ENCODE peak calls at places on chromosomes 3 and 15, in ten cellular contexts. One of them, this sample, is unnamed. For H3K27me3, the result is how much of the 10 kb centered on the place peaks cover.

GRCh38 chr15:25838191-25838870 is 24.8 kb downstream of the ATP10A start:
- DNase-seq in psoas muscle: no peak
- DNase-seq in right atrium auricular region: no peak
- DNase-seq in naive thymus-derived CD4-positive, alpha-beta T cell: no peak
- DNase-seq in spleen: no peak
- DNase-seq in endothelial cell of umbilical vein: no peak
- DNase-seq in iPS DF 6.9: no peak
- DNase-seq in CD8-positive, alpha-beta T cell: no peak
- DNase-seq in transverse colon: no peak
- DNase-seq in tibial nerve: no peak
- DNase-seq in this sample: no peak

GRCh38 chr3:116302087-116302747 is 143.1 kb downstream of the LSAMP start:
- DNase-seq in psoas muscle: no peak
- DNase-seq in right atrium auricular region: no peak
- DNase-seq in naive thymus-derived CD4-positive, alpha-beta T cell: no peak
- DNase-seq in spleen: no peak
- DNase-seq in endothelial cell of umbilical vein: no peak
- DNase-seq in iPS DF 6.9: no peak
- DNase-seq in CD8-positive, alpha-beta T cell: no peak
- DNase-seq in transverse colon: no peak
- DNase-seq in tibial nerve: no peak
- DNase-seq in this sample: no peak

GRCh38 chr3:73291541-73291940 is 230.1 kb downstream of the EBLN2 start:
- DNase-seq in psoas muscle: no peak
- DNase-seq in right atrium auricular region: no peak
- DNase-seq in naive thymus-derived CD4-positive, alpha-beta T cell: no peak
- DNase-seq in spleen: no peak
- DNase-seq in endothelial cell of umbilical vein: no peak
- DNase-seq in iPS DF 6.9: no peak
- DNase-seq in CD8-positive, alpha-beta T cell: no peak
- DNase-seq in transverse colon: no peak
- DNase-seq in tibial nerve: no peak
- DNase-seq in this sample: no peak

GRCh38 chr3:136277634-136278033 is 27.5 kb downstream of the PCCB start:
- DNase-seq in psoas muscle: no peak
- DNase-seq in right atrium auricular region: no peak
- DNase-seq in naive thymus-derived CD4-positive, alpha-beta T cell: no peak
- DNase-seq in spleen: no peak
- DNase-seq in endothelial cell of umbilical vein: no peak
- DNase-seq in iPS DF 6.9: peak
- DNase-seq in CD8-positive, alpha-beta T cell: no peak
- DNase-seq in transverse colon: no peak
- DNase-seq in tibial nerve: no peak
- DNase-seq in this sample: no peak

GRCh38 chr3:18559323-18559972 is 134.3 kb upstream of the SATB1 start:
- DNase-seq in psoas muscle: no peak
- DNase-seq in right atrium auricular region: no peak
- DNase-seq in naive thymus-derived CD4-positive, alpha-beta T cell: peak
- DNase-seq in spleen: no peak
- DNase-seq in endothelial cell of umbilical vein: no peak
- DNase-seq in iPS DF 6.9: peak
- DNase-seq in CD8-positive, alpha-beta T cell: peak
- DNase-seq in transverse colon: peak
- DNase-seq in tibial nerve: no peak
- DNase-seq in this sample: peak

GRCh38 chr15:66634540-66634939 is 67.5 kb upstream of the SMAD6 start:
- DNase-seq in psoas muscle: no peak
- DNase-seq in right atrium auricular region: no peak
- DNase-seq in naive thymus-derived CD4-positive, alpha-beta T cell: no peak
- DNase-seq in spleen: no peak
- DNase-seq in endothelial cell of umbilical vein: no peak
- DNase-seq in iPS DF 6.9: no peak
- DNase-seq in CD8-positive, alpha-beta T cell: no peak
- DNase-seq in transverse colon: no peak
- DNase-seq in tibial nerve: no peak
- DNase-seq in this sample: no peak

GRCh38 chr3:188740030-188740429 is 431.7 kb upstream of the TPRG1 start:
- DNase-seq in psoas muscle: no peak
- DNase-seq in right atrium auricular region: no peak
- DNase-seq in naive thymus-derived CD4-positive, alpha-beta T cell: no peak
- DNase-seq in spleen: no peak
- DNase-seq in endothelial cell of umbilical vein: no peak
- DNase-seq in iPS DF 6.9: no peak
- DNase-seq in CD8-positive, alpha-beta T cell: no peak
- DNase-seq in transverse colon: no peak
- DNase-seq in tibial nerve: no peak
- DNase-seq in this sample: no peak

GRCh38 chr3:177443469-177443868 is 246.2 kb upstream of the TBL1XR1 start:
- DNase-seq in psoas muscle: no peak
- DNase-seq in right atrium auricular region: no peak
- DNase-seq in naive thymus-derived CD4-positive, alpha-beta T cell: no peak
- DNase-seq in spleen: no peak
- DNase-seq in endothelial cell of umbilical vein: peak
- DNase-seq in iPS DF 6.9: no peak
- DNase-seq in CD8-positive, alpha-beta T cell: no peak
- DNase-seq in transverse colon: no peak
- DNase-seq in tibial nerve: no peak
- DNase-seq in this sample: no peak

DNA sequence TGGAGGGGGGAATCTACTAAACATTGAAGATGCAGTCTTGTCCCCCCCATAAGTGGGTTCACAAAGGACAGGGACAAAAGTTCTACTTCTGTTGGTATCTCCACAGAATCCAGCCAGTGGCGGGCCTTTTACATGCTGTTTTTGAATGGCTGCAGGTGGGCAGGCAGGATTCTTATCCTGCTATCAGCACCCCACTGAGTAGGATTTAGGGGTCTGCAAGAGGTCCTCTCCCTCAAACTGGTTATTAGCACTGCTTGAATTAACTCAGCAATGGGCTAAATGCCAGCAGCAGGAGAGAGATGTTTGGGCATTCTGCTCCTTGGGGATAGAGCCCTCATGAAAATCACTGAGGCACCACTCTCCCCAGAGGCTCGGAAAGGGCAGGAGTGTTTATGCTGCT is 40.3 kb downstream of the SEMA5B start:
- DNase-seq in psoas muscle: no peak
- DNase-seq in right atrium auricular region: no peak
- DNase-seq in naive thymus-derived CD4-positive, alpha-beta T cell: no peak
- DNase-seq in spleen: no peak
- DNase-seq in endothelial cell of umbilical vein: no peak
- DNase-seq in iPS DF 6.9: no peak
- DNase-seq in CD8-positive, alpha-beta T cell: no peak
- DNase-seq in transverse colon: no peak
- DNase-seq in tibial nerve: no peak
- DNase-seq in this sample: no peak
- H3K27me3 ChIP-seq in psoas muscle: under half
- H3K27me3 ChIP-seq in right atrium auricular region: under half
- H3K27me3 ChIP-seq in naive thymus-derived CD4-positive, alpha-beta T cell: under half
- H3K27me3 ChIP-seq in spleen: under half
- H3K27me3 ChIP-seq in endothelial cell of umbilical vein: under half
- H3K27me3 ChIP-seq in iPS DF 6.9: under half
- H3K27me3 ChIP-seq in CD8-positive, alpha-beta T cell: under half
- H3K27me3 ChIP-seq in transverse colon: under half
- H3K27me3 ChIP-seq in tibial nerve: under half
- H3K27me3 ChIP-seq in this sample: under half

GRCh38 chr3:99413504-99413903 is 224.9 kb upstream of the COL8A1 start:
- DNase-seq in psoas muscle: no peak
- DNase-seq in right atrium auricular region: no peak
- DNase-seq in naive thymus-derived CD4-positive, alpha-beta T cell: no peak
- DNase-seq in spleen: no peak
- DNase-seq in endothelial cell of umbilical vein: peak
- DNase-seq in iPS DF 6.9: no peak
- DNase-seq in CD8-positive, alpha-beta T cell: no peak
- DNase-seq in transverse colon: no peak
- DNase-seq in tibial nerve: no peak
- DNase-seq in this sample: no peak

GRCh38 chr3:99418209-99418635 is 220.2 kb upstream of the COL8A1 start:
- DNase-seq in psoas muscle: no peak
- DNase-seq in right atrium auricular region: no peak
- DNase-seq in naive thymus-derived CD4-positive, alpha-beta T cell: no peak
- DNase-seq in spleen: no peak
- DNase-seq in endothelial cell of umbilical vein: peak
- DNase-seq in iPS DF 6.9: no peak
- DNase-seq in CD8-positive, alpha-beta T cell: no peak
- DNase-seq in transverse colon: no peak
- DNase-seq in tibial nerve: no peak
- DNase-seq in this sample: no peak

GRCh38 chr3:99418709-99419108 is 219.7 kb upstream of the COL8A1 start:
- DNase-seq in psoas muscle: no peak
- DNase-seq in right atrium auricular region: no peak
- DNase-seq in naive thymus-derived CD4-positive, alpha-beta T cell: no peak
- DNase-seq in spleen: no peak
- DNase-seq in endothelial cell of umbilical vein: no peak
- DNase-seq in iPS DF 6.9: no peak
- DNase-seq in CD8-positive, alpha-beta T cell: no peak
- DNase-seq in transverse colon: no peak
- DNase-seq in tibial nerve: no peak
- DNase-seq in this sample: no peak

DNA sequence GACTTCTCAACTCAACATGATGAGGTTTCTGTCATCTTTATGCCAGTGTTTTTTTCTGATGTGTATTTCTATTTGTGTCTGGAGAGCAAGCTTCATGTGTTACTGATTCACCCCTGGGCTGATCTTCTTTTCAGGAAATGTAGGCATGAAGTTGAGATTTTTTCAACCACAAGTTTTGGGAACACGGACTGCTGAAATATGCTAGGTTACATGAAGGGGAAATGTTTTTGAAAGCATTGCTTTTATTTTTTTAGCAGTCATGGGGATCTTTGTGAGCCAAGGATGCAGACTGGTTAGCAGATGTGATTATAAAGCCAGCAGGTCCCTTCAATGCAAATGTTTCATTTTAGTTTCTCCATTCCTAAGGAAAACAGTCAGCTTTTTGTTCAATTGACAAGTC is 219.3 kb upstream of the COL8A1 start:
- DNase-seq in psoas muscle: no peak
- DNase-seq in right atrium auricular region: no peak
- DNase-seq in naive thymus-derived CD4-positive, alpha-beta T cell: no peak
- DNase-seq in spleen: no peak
- DNase-seq in endothelial cell of umbilical vein: peak
- DNase-seq in iPS DF 6.9: no peak
- DNase-seq in CD8-positive, alpha-beta T cell: no peak
- DNase-seq in transverse colon: no peak
- DNase-seq in tibial nerve: no peak
- DNase-seq in this sample: no peak
- H3K4me3 ChIP-seq in psoas muscle: no peak
- H3K4me3 ChIP-seq in right atrium auricular region: no peak
- H3K4me3 ChIP-seq in naive thymus-derived CD4-positive, alpha-beta T cell: no peak
- H3K4me3 ChIP-seq in spleen: no peak
- H3K4me3 ChIP-seq in endothelial cell of umbilical vein: no peak
- H3K4me3 ChIP-seq in iPS DF 6.9: no peak
- H3K4me3 ChIP-seq in CD8-positive, alpha-beta T cell: no peak
- H3K4me3 ChIP-seq in transverse colon: no peak
- H3K4me3 ChIP-seq in tibial nerve: no peak
- H3K4me3 ChIP-seq in this sample: no peak

DNA sequence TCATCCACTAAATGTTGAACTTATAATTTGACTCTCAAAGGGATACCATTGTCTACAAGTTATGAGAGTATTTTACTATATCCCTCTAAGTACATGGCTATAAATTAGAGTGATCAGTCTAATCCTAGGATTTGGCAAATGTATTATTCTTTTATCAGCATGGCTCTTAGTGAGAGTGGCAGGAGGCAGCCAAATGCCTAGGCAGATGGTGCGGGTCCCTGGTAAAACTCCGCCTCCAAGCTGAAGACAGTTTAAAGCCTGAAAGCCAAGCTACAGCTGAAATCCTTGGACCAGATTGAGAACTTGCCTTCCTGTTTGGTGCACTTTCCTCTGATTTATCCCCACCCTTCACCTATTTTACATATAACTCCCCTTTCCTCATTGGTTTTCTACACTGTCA is 631.9 kb downstream of the SQOR start:
- DNase-seq in psoas muscle: no peak
- DNase-seq in right atrium auricular region: no peak
- DNase-seq in naive thymus-derived CD4-positive, alpha-beta T cell: no peak
- DNase-seq in spleen: no peak
- DNase-seq in endothelial cell of umbilical vein: no peak
- DNase-seq in iPS DF 6.9: no peak
- DNase-seq in CD8-positive, alpha-beta T cell: no peak
- DNase-seq in transverse colon: no peak
- DNase-seq in tibial nerve: no peak
- DNase-seq in this sample: peak
- H3K27ac ChIP-seq in psoas muscle: no peak
- H3K27ac ChIP-seq in right atrium auricular region: no peak
- H3K27ac ChIP-seq in naive thymus-derived CD4-positive, alpha-beta T cell: no peak
- H3K27ac ChIP-seq in spleen: no peak
- H3K27ac ChIP-seq in endothelial cell of umbilical vein: no peak
- H3K27ac ChIP-seq in iPS DF 6.9: no peak
- H3K27ac ChIP-seq in CD8-positive, alpha-beta T cell: no peak
- H3K27ac ChIP-seq in transverse colon: no peak
- H3K27ac ChIP-seq in tibial nerve: no peak
- H3K27ac ChIP-seq in this sample: peak

GRCh38 chr3:126539558-126540250 is 15.7 kb downstream of the CHST13 start:
- DNase-seq in psoas muscle: no peak
- DNase-seq in right atrium auricular region: no peak
- DNase-seq in naive thymus-derived CD4-positive, alpha-beta T cell: no peak
- DNase-seq in spleen: peak
- DNase-seq in endothelial cell of umbilical vein: no peak
- DNase-seq in iPS DF 6.9: no peak
- DNase-seq in CD8-positive, alpha-beta T cell: no peak
- DNase-seq in transverse colon: peak
- DNase-seq in tibial nerve: no peak
- DNase-seq in this sample: peak

GRCh38 chr3:126538966-126539365 is 15.0 kb downstream of the CHST13 start:
- DNase-seq in psoas muscle: no peak
- DNase-seq in right atrium auricular region: no peak
- DNase-seq in naive thymus-derived CD4-positive, alpha-beta T cell: no peak
- DNase-seq in spleen: no peak
- DNase-seq in endothelial cell of umbilical vein: no peak
- DNase-seq in iPS DF 6.9: no peak
- DNase-seq in CD8-positive, alpha-beta T cell: no peak
- DNase-seq in transverse colon: no peak
- DNase-seq in tibial nerve: no peak
- DNase-seq in this sample: peak

GRCh38 chr3:126541628-126542339 is 16.9 kb downstream of the C3orf22 start:
- DNase-seq in psoas muscle: no peak
- DNase-seq in right atrium auricular region: peak
- DNase-seq in naive thymus-derived CD4-positive, alpha-beta T cell: peak
- DNase-seq in spleen: peak
- DNase-seq in endothelial cell of umbilical vein: no peak
- DNase-seq in iPS DF 6.9: no peak
- DNase-seq in CD8-positive, alpha-beta T cell: peak
- DNase-seq in transverse colon: peak
- DNase-seq in tibial nerve: no peak
- DNase-seq in this sample: peak

GRCh38 chr3:126540946-126541627 is 17.1 kb downstream of the CHST13 start:
- DNase-seq in psoas muscle: no peak
- DNase-seq in right atrium auricular region: peak
- DNase-seq in naive thymus-derived CD4-positive, alpha-beta T cell: no peak
- DNase-seq in spleen: peak
- DNase-seq in endothelial cell of umbilical vein: no peak
- DNase-seq in iPS DF 6.9: no peak
- DNase-seq in CD8-positive, alpha-beta T cell: no peak
- DNase-seq in transverse colon: peak
- DNase-seq in tibial nerve: no peak
- DNase-seq in this sample: no peak

DNA sequence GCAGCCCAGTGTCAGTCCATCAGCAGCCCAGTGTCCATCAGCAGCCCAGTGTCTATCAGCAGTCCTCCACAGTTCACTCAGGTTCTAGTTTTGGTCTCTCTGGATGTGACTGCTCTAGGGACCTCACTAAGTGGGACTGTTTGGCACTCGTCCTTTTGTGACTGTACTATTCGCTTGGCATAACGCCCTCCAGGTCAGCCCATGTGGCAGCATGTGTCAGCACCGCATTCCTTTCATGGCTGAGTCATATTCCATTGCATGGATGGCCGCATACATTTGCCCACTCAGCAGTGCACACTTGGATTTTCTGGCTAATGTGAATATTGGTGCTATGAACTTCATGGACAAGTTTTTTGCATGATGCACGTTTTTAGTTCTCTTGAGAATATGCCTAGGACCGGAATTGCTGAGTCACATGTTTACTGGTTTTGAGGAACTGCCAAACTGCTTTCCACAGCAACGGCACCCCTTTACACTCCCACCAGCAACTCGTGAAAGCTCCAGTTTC is 16.4 kb downstream of the CHST13 start:
- DNase-seq in psoas muscle: peak
- DNase-seq in right atrium auricular region: peak
- DNase-seq in naive thymus-derived CD4-positive, alpha-beta T cell: no peak
- DNase-seq in spleen: peak
- DNase-seq in endothelial cell of umbilical vein: peak
- DNase-seq in iPS DF 6.9: no peak
- DNase-seq in CD8-positive, alpha-beta T cell: no peak
- DNase-seq in transverse colon: peak
- DNase-seq in tibial nerve: no peak
- DNase-seq in this sample: peak
- H3K27me3 ChIP-seq in psoas muscle: under half
- H3K27me3 ChIP-seq in right atrium auricular region: under half
- H3K27me3 ChIP-seq in naive thymus-derived CD4-positive, alpha-beta T cell: under half
- H3K27me3 ChIP-seq in spleen: under half
- H3K27me3 ChIP-seq in endothelial cell of umbilical vein: under half
- H3K27me3 ChIP-seq in iPS DF 6.9: under half
- H3K27me3 ChIP-seq in CD8-positive, alpha-beta T cell: under half
- H3K27me3 ChIP-seq in transverse colon: under half
- H3K27me3 ChIP-seq in tibial nerve: under half
- H3K27me3 ChIP-seq in this sample: under half